ENCODE peak calls at places on chromosomes 6 and 20, in seven cellular contexts. Y, S, W, I, Q, R and G are unnamed samples.

GRCh38 chr20:52598306-52598705 is 373.9 kb upstream of the TSHZ2 start:
- DNase-seq in W (no peak), R (no peak), S (no peak), Y (no peak), I (no peak), Q (no peak), G (no peak)

GRCh38 chr6:26520088-26520839 is 17.9 kb upstream of the HMGN4 start:
- DNase-seq in I (no peak), Y (no peak), R (no peak), Q (peak; percentile 69), S (no peak), W (peak; percentile 83), G (no peak)

GRCh38 chr6:168655462-168656152 is 214.6 kb downstream of the SMOC2 start:
- DNase-seq in Q (no peak), W (no peak), R (no peak), S (no peak), I (no peak), Y (no peak), G (no peak)

GRCh38 chr6:18501313-18502013 is 114.3 kb downstream of the RNF144B start:
- DNase-seq in R (peak; percentile 93), Y (peak; percentile 58), S (no peak), I (no peak), Q (peak; percentile 23), W (peak; percentile 89), G (peak; percentile 77)

GRCh38 chr6:79946773-79947190 is 571 bp downstream of the ELOVL4 start:
- DNase-seq in S (peak; percentile 18), Y (no peak), W (peak; percentile 63), R (peak; percentile 24), Q (no peak), I (peak; percentile 34), G (peak; percentile 45)

GRCh38 chr20:60204601-60205000 is 246.4 kb downstream of the CDH26 start:
- DNase-seq in W (no peak), S (no peak), I (no peak), R (no peak), Q (no peak), Y (no peak), G (no peak)

GRCh38 chr20:31717478-31717946 is 5.2 kb downstream of the BCL2L1 start:
- DNase-seq in Y (no peak), I (no peak), W (no peak), S (peak; percentile 43), Q (no peak), R (no peak), G (no peak)

GRCh38 chr6:91476000-91476399 is 889.1 kb upstream of the MAP3K7 start:
- DNase-seq in I (peak; percentile 13), R (peak; percentile 37), Q (no peak), W (no peak), S (no peak), Y (no peak), G (no peak)

GRCh38 chr6:12548526-12548925 is 168.0 kb upstream of the PHACTR1 start:
- DNase-seq in W (no peak), R (peak; percentile 95), S (no peak), I (no peak), Y (no peak), Q (no peak), G (no peak)

GRCh38 chr6:36807750-36808149 is 31.5 kb downstream of the CPNE5 start:
- DNase-seq in Y (no peak), I (no peak), R (no peak), Q (no peak), W (peak; percentile 27), S (no peak), G (no peak)

GRCh38 chr6:13012271-13012670 is 295.7 kb downstream of the PHACTR1 start:
- DNase-seq in S (no peak), I (no peak), Q (no peak), R (no peak), W (no peak), Y (no peak), G (no peak)

DNA sequence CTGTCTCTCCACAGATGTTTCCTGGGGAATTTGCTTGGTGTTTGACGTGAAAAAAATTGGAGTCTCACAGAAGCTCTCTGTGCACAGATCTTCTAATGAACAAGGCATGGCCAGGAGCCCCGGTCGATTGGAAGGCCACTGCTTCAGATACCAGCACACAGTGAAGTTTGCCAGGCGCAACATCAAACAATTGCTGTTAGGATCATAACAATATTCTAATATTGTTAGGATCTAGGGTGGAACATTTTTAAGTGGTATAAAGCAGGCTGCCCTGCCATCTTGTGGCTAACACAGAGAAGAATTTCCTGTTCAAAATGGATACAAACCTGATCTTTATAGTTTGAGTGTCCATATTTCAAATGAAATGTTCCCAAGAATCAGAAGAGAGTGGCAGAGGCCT is 64.1 kb downstream of the C6orf118 start:
- DNase-seq in Q (no peak), S (no peak), W (no peak), I (peak; percentile 23), R (peak; percentile 58), Y (no peak), G (no peak)
- H3K27ac ChIP-seq in Q (no peak overlapping the region), S (no peak overlapping the region), W (no peak overlapping the region), I (no peak overlapping the region), R (no peak overlapping the region), Y (no peak overlapping the region), G (no peak overlapping the region)

DNA sequence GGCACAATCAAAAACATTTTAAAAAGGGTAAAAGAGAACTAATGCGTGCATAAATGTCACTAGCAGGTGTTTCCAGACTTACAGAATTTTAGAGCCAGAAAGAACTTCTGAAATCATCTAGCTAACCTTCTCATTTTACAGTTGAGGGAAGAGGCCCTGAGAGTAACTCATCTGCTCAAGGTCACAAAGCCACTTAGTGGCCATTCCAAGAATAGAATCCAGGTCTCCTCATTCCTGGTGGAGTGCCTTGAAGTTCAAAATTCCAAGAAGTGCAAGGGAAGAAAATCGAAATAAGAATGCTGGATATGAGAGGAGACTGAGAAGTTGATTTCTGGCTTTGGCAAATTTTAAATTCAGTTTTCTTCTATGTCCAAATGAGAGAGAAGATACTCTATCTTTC is 3.2 kb upstream of the KIAA0408 start:
- DNase-seq in Y (no peak), I (no peak), S (no peak), W (no peak), Q (no peak), R (no peak), G (no peak)
- H3K27ac ChIP-seq in Y (peak overlapping the region; percentile 97), I (no peak overlapping the region), S (no peak overlapping the region), W (no peak overlapping the region), Q (no peak overlapping the region), R (peak overlapping the region; percentile 12), G (peak overlapping the region; percentile 78)

GRCh38 chr6:71480577-71480976 is 192.0 kb downstream of the OGFRL1 start:
- DNase-seq in W (no peak), S (no peak), R (no peak), Y (no peak), I (no peak), Q (no peak), G (no peak)

GRCh38 chr6:71481021-71481420 is 192.4 kb downstream of the OGFRL1 start:
- DNase-seq in S (no peak), Q (no peak), I (no peak), Y (no peak), R (no peak), W (no peak), G (no peak)

GRCh38 chr6:71478834-71479541 is 190.4 kb downstream of the OGFRL1 start:
- DNase-seq in I (peak; percentile 60), W (no peak), Y (no peak), Q (no peak), R (peak; percentile 97), S (no peak), G (no peak)

GRCh38 chr6:71482742-71483141 is 194.1 kb downstream of the OGFRL1 start:
- DNase-seq in Q (no peak), S (no peak), I (no peak), R (peak; percentile 64), W (no peak), Y (no peak), G (no peak)

DNA sequence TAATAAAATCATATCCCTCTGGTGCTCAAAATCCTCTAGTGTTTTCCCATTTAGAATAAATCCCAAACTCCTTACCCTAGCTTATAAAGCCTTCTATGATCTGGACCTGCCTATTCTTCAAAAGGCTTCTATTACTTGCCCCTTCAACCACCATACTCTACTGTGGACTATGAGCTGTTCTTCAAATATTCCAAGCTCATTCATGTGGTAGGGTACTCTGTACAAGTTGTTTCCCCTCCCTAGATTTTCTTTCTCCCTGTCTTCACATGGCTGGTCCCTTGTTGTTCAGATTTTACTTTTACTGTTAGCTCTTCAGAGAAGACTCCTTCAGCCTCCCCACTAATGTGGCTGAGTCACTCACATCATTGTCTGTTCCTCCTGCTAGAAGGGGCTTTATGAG is 193.2 kb downstream of the OGFRL1 start:
- DNase-seq in Q (no peak), R (no peak), W (no peak), I (no peak), S (no peak), Y (no peak), G (no peak)
- H3K27ac ChIP-seq in Q (no peak overlapping the region), R (no peak overlapping the region), W (no peak overlapping the region), I (no peak overlapping the region), S (no peak overlapping the region), Y (no peak overlapping the region), G (peak overlapping the region; percentile 32)

GRCh38 chr20:25376886-25377285 is 13.7 kb downstream of the ABHD12 start:
- DNase-seq in R (no peak), Y (no peak), Q (no peak), I (no peak), W (no peak), S (no peak), G (no peak)

GRCh38 chr20:25380945-25381614 is 9.6 kb downstream of the ABHD12 start:
- DNase-seq in W (no peak), Y (no peak), Q (no peak), R (no peak), I (no peak), S (no peak), G (no peak)

GRCh38 chr20:25376236-25376635 is 14.4 kb downstream of the ABHD12 start:
- DNase-seq in R (no peak), Q (no peak), Y (no peak), S (no peak), I (no peak), W (no peak), G (no peak)

GRCh38 chr20:25378189-25378883 is 12.3 kb downstream of the ABHD12 start:
- DNase-seq in Y (no peak), S (no peak), R (no peak), W (no peak), I (no peak), Q (no peak), G (no peak)

GRCh38 chr20:25378884-25379733 is 11.5 kb downstream of the ABHD12 start:
- DNase-seq in I (no peak), R (peak; percentile 13), Y (no peak), W (no peak), S (no peak), Q (no peak), G (no peak)
- H3K27ac ChIP-seq in I (no peak overlapping the region), R (no peak overlapping the region), Y (no peak overlapping the region), W (no peak overlapping the region), S (no peak overlapping the region), Q (no peak overlapping the region), G (no peak overlapping the region)

GRCh38 chr20:63900373-63900772 is 5.4 kb downstream of the DNAJC5 start:
- DNase-seq in W (no peak), Y (no peak), S (no peak), I (no peak), R (no peak), Q (no peak), G (no peak)
- H3K27ac ChIP-seq in W (no peak overlapping the region), Y (no peak overlapping the region), S (no peak overlapping the region), I (peak overlapping the region; percentile 44), R (no peak overlapping the region), Q (no peak overlapping the region), G (no peak overlapping the region)